ENCODE peak calls at places on chromosomes 5 and 9, in four cellular contexts. A, H, B and M are unnamed samples.

GRCh38 chr9:88503101-88503844 is 31.7 kb upstream of the NXNL2 start:
- DNase-seq in A (no peak), H (no peak), B (no peak), M (no peak)

GRCh38 chr9:38068616-38068865 is 486 bp downstream of the SHB start:
- DNase-seq in A (no peak), H (no peak), B (peak), M (no peak)

GRCh38 chr5:86797677-86798076 is 179.9 kb downstream of the COX7C start:
- DNase-seq in A (no peak), H (no peak), B (no peak), M (no peak)

GRCh38 chr5:179820127-179820482 is 600 bp upstream of the SQSTM1 start:
- DNase-seq in A (no peak), H (no peak), B (no peak), M (no peak)

GRCh38 chr5:177132504-177133118 is 962 bp upstream of the NSD1 start:
- DNase-seq in A (no peak), H (no peak), B (no peak), M (no peak)

GRCh38 chr5:191036-191948 is at the start of gene LRRC14B:
- DNase-seq in A (no peak), H (no peak), B (no peak), M (peak)

GRCh38 chr5:37899037-37899436 is 59.2 kb upstream of the GDNF start:
- DNase-seq in A (no peak), H (no peak), B (no peak), M (no peak)

GRCh38 chr5:83715316-83716060 is 5.2 kb downstream of the HAPLN1 start:
- DNase-seq in A (no peak), H (no peak), B (no peak), M (no peak)

GRCh38 chr9:27497883-27498553 is 26.1 kb upstream of the IFNK start:
- DNase-seq in A (no peak), H (no peak), B (no peak), M (no peak)

GRCh38 chr9:19754921-19755320 is 33.9 kb downstream of the SLC24A2 start:
- DNase-seq in A (no peak), H (no peak), B (no peak), M (no peak)

GRCh38 chr9:14520341-14520740 is 172.9 kb downstream of the ZDHHC21 start:
- DNase-seq in A (no peak), H (no peak), B (no peak), M (no peak)

GRCh38 chr9:127196826-127197145 is 67.8 kb upstream of the GARNL3 start:
- DNase-seq in A (no peak), H (no peak), B (no peak), M (no peak)

GRCh38 chr5:21398511-21398910 is 1410.5 kb upstream of the CDH18 start:
- DNase-seq in A (no peak), H (no peak), B (no peak), M (no peak)

GRCh38 chr9:27673626-27674025 is 100.3 kb upstream of the C9orf72 start:
- DNase-seq in A (no peak), H (no peak), B (no peak), M (no peak)

GRCh38 chr9:72299017-72299603 is 65.9 kb downstream of the ZFAND5 start:
- DNase-seq in A (no peak), H (no peak), B (no peak), M (no peak)

GRCh38 chr9:76876098-76876497 is 29.8 kb downstream of the PRUNE2 start:
- DNase-seq in A (no peak), H (no peak), B (no peak), M (no peak)

GRCh38 chr5:145589063-145589462 is 246.1 kb downstream of the PRELID2 start:
- DNase-seq in A (no peak), H (no peak), B (no peak), M (no peak)

GRCh38 chr5:16726538-16726946 is 109.7 kb upstream of the RETREG1 start:
- DNase-seq in A (no peak), H (no peak), B (no peak), M (no peak)

GRCh38 chr9:133490201-133490681 is 11.3 kb upstream of the SLC2A6 start:
- DNase-seq in A (no peak), H (no peak), B (no peak), M (no peak)

GRCh38 chr5:181189363-181189961 is 15.5 kb downstream of the TRIM7 start:
- DNase-seq in A (peak), H (no peak), B (no peak), M (no peak)

GRCh38 chr5:60710362-60710761 is 10.4 kb upstream of the DEPDC1B start:
- DNase-seq in A (no peak), H (no peak), B (no peak), M (no peak)

GRCh38 chr5:54525226-54525625 is 7.7 kb downstream of the SNX18 start:
- DNase-seq in A (no peak), H (no peak), B (no peak), M (no peak)

GRCh38 chr9:34547960-34548603 is 25.3 kb upstream of the ENHO start:
- DNase-seq in A (no peak), H (peak), B (peak), M (peak)

GRCh38 chr5:111762895-111763294 is 5.9 kb upstream of the NREP start:
- DNase-seq in A (no peak), H (no peak), B (no peak), M (no peak)

GRCh38 chr5:128436825-128437224 is 101.2 kb downstream of the FBN2 start:
- DNase-seq in A (no peak), H (peak), B (no peak), M (no peak)

GRCh38 chr5:154520861-154521453 is 42.9 kb upstream of the HAND1 start:
- DNase-seq in A (no peak), H (no peak), B (no peak), M (no peak)

GRCh38 chr5:138303365-138303764 is 28.2 kb downstream of the CDC25C start:
- DNase-seq in A (no peak), H (peak), B (no peak), M (no peak)

GRCh38 chr5:169471021-169471420 is 112.6 kb upstream of the SPDL1 start:
- DNase-seq in A (no peak), H (no peak), B (no peak), M (no peak)

GRCh38 chr5:82595083-82595482 is 316.9 kb upstream of the RPS23 start:
- DNase-seq in A (no peak), H (no peak), B (no peak), M (no peak)

GRCh38 chr9:129568560-129569505 is 52.1 kb downstream of the C9orf50 start:
- DNase-seq in A (no peak), H (no peak), B (peak), M (no peak)

GRCh38 chr9:136403538-136403914 is 3.6 kb upstream of the SNAPC4 start:
- DNase-seq in A (peak), H (no peak), B (no peak), M (no peak)

GRCh38 chr9:114261987-114262386 is 60.9 kb upstream of the ORM1 start:
- DNase-seq in A (no peak), H (no peak), B (no peak), M (no peak)

GRCh38 chr9:6758418-6759113 is 793 bp downstream of the KDM4C start:
- DNase-seq in A (no peak), H (peak), B (peak), M (peak)

GRCh38 chr5:82349651-82350050 is 71.5 kb upstream of the RPS23 start:
- DNase-seq in A (no peak), H (no peak), B (no peak), M (peak)

GRCh38 chr5:150599917-150600511 is 40.4 kb upstream of the SYNPO start:
- DNase-seq in A (no peak), H (peak), B (peak), M (peak)